ENCODE peak calls at places on chromosomes 3 and 15, in six cellular contexts. N is GM23248, O is heart right ventricle, P is Peyer's patch, I is dorsolateral prefrontal cortex, Y is stomach. G is an unnamed sample.

GRCh38 chr15:92429378-92430066 is 35.8 kb downstream of the ST8SIA2 start:
- DNase-seq in Y (no peak), P (no peak), N (peak; percentile 91), O (no peak), I (no peak), G (no peak)

GRCh38 chr3:24829011-24829581 is 334.4 kb upstream of the THRB start:
- DNase-seq in O (peak; percentile 55), P (no peak), I (peak; percentile 51), N (peak; percentile 28), Y (peak; percentile 62), G (no peak)

GRCh38 chr15:22810735-22811338 is 24.4 kb downstream of the NIPA1 start:
- DNase-seq in N (peak; percentile 6), P (no peak), O (no peak), Y (no peak), I (no peak), G (no peak)

GRCh38 chr3:15206662-15207576 is 873 bp downstream of the CAPN7 start:
- DNase-seq in Y (peak; percentile 32), O (no peak), P (peak; percentile 66), N (peak; percentile 71), I (no peak), G (peak; percentile 7)

GRCh38 chr15:33132722-33133345 is 61.7 kb downstream of the FMN1 start:
- DNase-seq in Y (no peak), I (no peak), P (no peak), N (peak; percentile 72), O (no peak), G (no peak)

GRCh38 chr15:52228928-52229327 is 37.7 kb upstream of the GNB5 start:
- DNase-seq in Y (peak; percentile 58), P (peak; percentile 96), I (no peak), O (no peak), N (peak; percentile 13), G (no peak)

GRCh38 chr3:97265237-97266005 is 451.0 kb downstream of the EPHA6 start:
- DNase-seq in O (no peak), N (no peak), P (no peak), Y (no peak), I (no peak), G (no peak)

GRCh38 chr3:192514754-192515660 is 212.3 kb downstream of the FGF12 start:
- DNase-seq in N (peak; percentile 3), I (peak; percentile 45), P (no peak), Y (peak; percentile 31), O (peak; percentile 31), G (no peak)

GRCh38 chr15:85475317-85475701 is 94.9 kb downstream of the AKAP13 start:
- DNase-seq in N (peak; percentile 17), P (no peak), Y (no peak), I (no peak), O (no peak), G (no peak)

GRCh38 chr3:55792010-55792409 is 304.9 kb upstream of the WNT5A start:
- DNase-seq in N (no peak), P (no peak), I (no peak), Y (no peak), O (no peak), G (no peak)

GRCh38 chr3:47013231-47013630 is 33.8 kb downstream of the NBEAL2 start:
- DNase-seq in P (no peak), Y (peak; percentile 25), O (no peak), N (no peak), I (no peak), G (no peak)
- H3K27ac ChIP-seq in P (no peak overlapping the region), Y (peak overlapping the region; percentile 1), O (no peak overlapping the region), N (no peak overlapping the region), I (no peak overlapping the region), G (no peak overlapping the region)

GRCh38 chr3:107372506-107372905 is 4.7 kb upstream of the CCDC54 start:
- DNase-seq in O (no peak), I (no peak), P (no peak), N (no peak), Y (no peak), G (no peak)

GRCh38 chr3:107370902-107371301 is 6.3 kb upstream of the CCDC54 start:
- DNase-seq in O (no peak), N (no peak), I (no peak), Y (no peak), P (no peak), G (no peak)

GRCh38 chr3:107375682-107376081 is 1.6 kb upstream of the CCDC54 start:
- DNase-seq in I (no peak), P (no peak), N (no peak), Y (no peak), O (no peak), G (no peak)

GRCh38 chr3:107377151-107377550 is at the start of gene CCDC54:
- DNase-seq in O (no peak), N (peak; percentile 22), Y (no peak), I (no peak), P (no peak), G (no peak)

DNA sequence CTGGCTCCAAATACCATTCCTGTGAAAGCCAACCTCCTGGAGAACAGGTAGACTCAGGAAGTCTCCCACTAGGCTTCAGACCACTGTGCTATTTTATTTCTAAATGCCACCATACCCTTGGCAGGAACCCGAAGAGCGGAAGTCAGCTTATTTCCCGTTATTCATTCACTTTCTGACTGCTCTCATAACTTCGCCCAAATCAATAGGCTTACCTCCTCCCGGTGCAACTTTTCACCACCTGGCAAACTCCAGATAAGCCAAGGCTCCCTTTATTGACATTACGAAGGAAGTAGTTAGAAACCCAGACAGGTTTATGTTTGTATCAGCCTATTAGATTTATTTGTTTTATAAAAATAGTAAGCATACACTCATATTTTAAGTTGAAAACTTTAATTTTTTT is 3.3 kb upstream of the CCDC54 start:
- DNase-seq in P (no peak), O (no peak), I (no peak), Y (no peak), N (no peak), G (no peak)
- H3K4me3 ChIP-seq in P (no peak overlapping the region), O (no peak overlapping the region), I (no peak overlapping the region), Y (no peak overlapping the region), N (no peak overlapping the region), G (no peak overlapping the region)

DNA sequence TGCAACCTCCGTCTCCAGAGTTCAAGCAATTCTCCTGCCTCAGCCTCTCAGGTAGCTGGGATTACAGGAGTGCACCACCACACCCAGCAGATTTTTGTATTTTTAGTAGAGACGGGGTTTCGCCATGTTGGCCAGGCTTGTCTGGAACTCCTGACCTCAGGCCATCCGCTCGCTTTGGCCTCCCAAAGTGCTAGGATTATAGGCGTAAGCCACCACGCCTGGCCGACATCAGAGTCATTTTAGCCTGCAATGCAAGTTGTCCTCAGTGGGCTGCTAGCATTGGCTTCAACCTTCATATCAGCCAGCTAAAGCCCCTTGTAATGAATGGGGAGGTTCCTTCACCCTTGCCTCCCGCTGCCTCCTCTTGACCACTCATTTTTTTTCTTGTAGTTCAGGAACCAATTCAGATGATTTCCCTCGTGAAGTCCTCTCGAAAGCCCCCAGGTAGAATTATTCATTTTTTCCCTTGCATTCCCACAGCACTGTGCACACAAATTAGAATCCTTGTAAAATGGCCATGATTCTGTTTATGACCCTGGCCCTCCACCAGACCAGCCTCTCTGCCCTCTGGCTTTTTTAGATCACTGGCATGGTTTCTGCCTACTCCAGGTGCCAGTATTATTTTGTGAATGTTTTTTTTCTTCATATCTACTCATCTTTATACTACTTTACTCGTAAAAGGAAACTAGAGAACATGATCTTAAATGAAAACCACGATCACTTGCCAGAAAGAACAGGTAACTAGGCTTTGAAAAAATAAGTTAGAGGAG is 29.1 kb downstream of the FLNB start:
- DNase-seq in I (no peak), O (no peak), N (no peak), Y (no peak), P (no peak), G (no peak)
- H3K27ac ChIP-seq in I (no peak overlapping the region), O (no peak overlapping the region), N (no peak overlapping the region), Y (no peak overlapping the region), P (no peak overlapping the region), G (no peak overlapping the region)

DNA sequence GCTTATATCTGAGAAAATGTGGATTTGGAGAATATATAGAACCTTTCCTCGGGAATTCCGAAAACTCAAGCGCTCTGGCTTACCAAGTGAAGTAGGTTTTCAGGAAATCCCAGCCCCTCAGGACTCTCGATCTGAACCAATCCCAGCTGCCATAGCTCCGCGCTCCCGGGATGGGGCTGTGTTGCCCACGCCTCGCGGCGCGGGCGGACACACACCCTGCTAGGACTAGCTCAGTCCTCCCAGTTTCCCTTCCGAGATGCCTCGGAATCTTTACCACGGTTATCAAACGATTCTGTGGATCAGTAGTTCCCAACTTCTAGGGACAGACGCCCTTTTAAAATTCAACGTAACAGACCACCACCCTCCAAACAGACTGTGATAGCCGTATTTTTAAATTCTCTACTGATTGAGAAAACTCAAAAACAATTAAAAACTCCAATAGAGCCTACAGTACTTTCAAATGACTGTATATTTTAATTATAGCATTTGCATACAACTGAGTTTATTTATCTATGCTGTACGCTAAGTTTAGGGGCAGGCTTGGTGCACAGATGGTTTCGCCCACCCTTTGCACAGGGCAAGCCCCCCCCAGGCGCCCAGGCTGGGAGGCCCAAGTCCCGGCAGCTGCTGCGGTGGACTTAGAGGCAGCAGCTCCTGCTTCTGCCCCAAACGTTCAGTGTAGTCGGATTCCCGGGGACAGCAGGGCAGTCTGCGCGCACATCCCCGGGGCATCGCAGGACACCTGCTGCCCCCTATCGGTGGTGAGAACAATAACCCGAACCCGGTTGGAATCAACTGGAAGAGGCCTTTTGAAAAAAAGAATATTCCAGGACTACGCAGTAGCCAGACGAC is 52.3 kb downstream of the CCDC54 start:
- DNase-seq in I (peak; percentile 82), N (peak; percentile 94), P (peak; percentile 81), O (peak; percentile 67), Y (peak; percentile 48), G (peak; percentile 18)
- H3K4me3 ChIP-seq in I (peak overlapping the region; percentile 86), N (peak overlapping the region; percentile 95), P (peak overlapping the region; percentile 89), O (peak overlapping the region; percentile 85), Y (peak overlapping the region; percentile 75), G (peak overlapping the region; percentile 93)

DNA sequence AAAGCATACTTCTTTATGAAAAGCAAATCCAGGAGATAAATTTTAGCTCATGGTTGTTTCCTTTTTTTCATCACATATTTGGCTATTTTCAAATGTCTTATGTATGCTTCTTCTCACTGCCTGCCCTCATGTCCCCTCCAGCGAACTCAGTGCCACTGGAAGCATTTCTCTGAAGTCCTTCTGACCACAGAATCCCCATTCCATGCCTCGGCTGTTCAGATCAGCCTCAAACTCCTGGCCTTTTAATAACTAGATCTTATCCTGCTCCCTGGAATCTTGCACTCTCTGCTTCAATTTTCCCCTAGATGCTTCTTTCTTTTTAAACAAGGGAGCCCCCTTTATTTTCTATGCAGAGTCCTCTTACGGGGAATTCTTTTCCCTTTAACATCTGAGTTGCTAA is 10.1 kb downstream of the ETV5 start:
- DNase-seq in Y (no peak), I (no peak), N (peak; percentile 2), O (no peak), P (no peak), G (no peak)
- H3K27ac ChIP-seq in Y (no peak overlapping the region), I (peak overlapping the region; percentile 7), N (no peak overlapping the region), O (no peak overlapping the region), P (no peak overlapping the region), G (no peak overlapping the region)

GRCh38 chr3:17861476-17861875 is 119.0 kb upstream of the TBC1D5 start:
- DNase-seq in O (no peak), I (no peak), Y (no peak), N (no peak), P (no peak), G (no peak)
- H3K4me3 ChIP-seq in O (no peak overlapping the region), I (no peak overlapping the region), Y (no peak overlapping the region), N (no peak overlapping the region), P (no peak overlapping the region), G (no peak overlapping the region)